ENCODE peak calls at places on chromosomes 5 and 9, in ten cellular contexts. D, F, Y, O, B, C, K, N, I and J are unnamed samples.

GRCh38 chr5:61953913-61954312 is 352.1 kb upstream of the KIF2A start:
- DNase-seq in D (no peak), F (no peak), Y (no peak), O (no peak), B (no peak), C (no peak), K (no peak), N (no peak), I (no peak), J (no peak)

GRCh38 chr9:89911721-89912604 is 307.2 kb downstream of the GADD45G start:
- DNase-seq in D (no peak), F (no peak), Y (no peak), O (no peak), B (no peak), C (no peak), K (no peak), N (no peak), I (no peak), J (no peak)

GRCh38 chr9:136354592-136355085 is 8.9 kb downstream of the DNLZ start:
- DNase-seq in D (no peak), F (no peak), Y (no peak), O (no peak), B (peak), C (peak), K (no peak), N (no peak), I (no peak), J (no peak)

GRCh38 chr9:127968046-127968445 is 12.7 kb downstream of the EEIG1 start:
- DNase-seq in D (no peak), F (no peak), Y (no peak), O (no peak), B (peak), C (peak), K (no peak), N (no peak), I (no peak), J (no peak)

GRCh38 chr9:113584728-113585442 is 121.4 kb downstream of the RGS3 start:
- DNase-seq in D (no peak), F (no peak), Y (no peak), O (no peak), B (no peak), C (no peak), K (no peak), N (no peak), I (no peak), J (no peak)

GRCh38 chr9:29697011-29697410 is 2123.7 kb upstream of the C9orf72 start:
- DNase-seq in D (no peak), F (no peak), Y (no peak), O (no peak), B (peak), C (peak), K (no peak), N (no peak), I (no peak), J (no peak)

GRCh38 chr5:18105449-18105848 is 471.2 kb downstream of the TAF11L14 start:
- DNase-seq in D (no peak), F (no peak), Y (no peak), O (no peak), B (no peak), C (no peak), K (no peak), N (no peak), I (no peak), J (no peak)

GRCh38 chr5:11166906-11167305 is 405.9 kb upstream of the DAP start:
- DNase-seq in D (no peak), F (no peak), Y (no peak), O (no peak), B (no peak), C (no peak), K (no peak), N (no peak), I (no peak), J (no peak)

GRCh38 chr9:127927457-127928231 is 2.9 kb downstream of the PIP5KL1 start:
- DNase-seq in D (peak), F (peak), Y (peak), O (peak), B (no peak), C (no peak), K (peak), N (no peak), I (no peak), J (no peak)

GRCh38 chr9:86795861-86796497 is 151.3 kb downstream of the GAS1 start:
- DNase-seq in D (no peak), F (no peak), Y (no peak), O (no peak), B (peak), C (peak), K (no peak), N (no peak), I (no peak), J (peak)

GRCh38 chr9:137311171-137311970 is 9.3 kb upstream of the NRARP start:
- DNase-seq in D (no peak), F (no peak), Y (no peak), O (no peak), B (no peak), C (no peak), K (no peak), N (no peak), I (no peak), J (peak)

GRCh38 chr5:156835905-156836304 is 14.2 kb upstream of the PPP1R2B start:
- DNase-seq in D (no peak), F (no peak), Y (no peak), O (no peak), B (no peak), C (no peak), K (no peak), N (no peak), I (no peak), J (no peak)

GRCh38 chr9:134605351-134605968 is 36.1 kb upstream of the COL5A1 start:
- DNase-seq in D (no peak), F (no peak), Y (no peak), O (no peak), B (no peak), C (no peak), K (no peak), N (no peak), I (no peak), J (no peak)

GRCh38 chr5:10724799-10725507 is 36.1 kb downstream of the DAP start:
- DNase-seq in D (no peak), F (no peak), Y (no peak), O (no peak), B (peak), C (peak), K (no peak), N (no peak), I (no peak), J (peak)

GRCh38 chr9:23842531-23843129 is 16.6 kb upstream of the ELAVL2 start:
- DNase-seq in D (no peak), F (no peak), Y (no peak), O (no peak), B (no peak), C (no peak), K (no peak), N (no peak), I (no peak), J (no peak)

GRCh38 chr9:93458702-93459101 is 5.3 kb upstream of the FAM120AOS start:
- DNase-seq in D (no peak), F (no peak), Y (no peak), O (no peak), B (peak), C (no peak), K (no peak), N (no peak), I (no peak), J (no peak)

GRCh38 chr5:107524111-107524510 is 146.6 kb downstream of the EFNA5 start:
- DNase-seq in D (no peak), F (no peak), Y (no peak), O (no peak), B (no peak), C (no peak), K (no peak), N (no peak), I (no peak), J (no peak)

GRCh38 chr9:131045300-131046092 is 36.5 kb downstream of the LAMC3 start:
- DNase-seq in D (peak), F (peak), Y (no peak), O (no peak), B (no peak), C (no peak), K (no peak), N (no peak), I (no peak), J (no peak)

GRCh38 chr5:23352437-23352836 is 155.0 kb upstream of the PRDM9 start:
- DNase-seq in D (no peak), F (no peak), Y (no peak), O (no peak), B (peak), C (no peak), K (no peak), N (no peak), I (no peak), J (no peak)

GRCh38 chr5:95599252-95599651 is 20.6 kb upstream of the GPR150 start:
- DNase-seq in D (no peak), F (no peak), Y (no peak), O (no peak), B (no peak), C (no peak), K (no peak), N (no peak), I (no peak), J (no peak)

GRCh38 chr9:79049371-79049770 is 522.4 kb upstream of the TLE4 start:
- DNase-seq in D (no peak), F (no peak), Y (no peak), O (no peak), B (no peak), C (no peak), K (no peak), N (no peak), I (no peak), J (no peak)

GRCh38 chr5:122585111-122585415 is 189.8 kb upstream of the SNX2 start:
- DNase-seq in D (no peak), F (no peak), Y (no peak), O (no peak), B (no peak), C (no peak), K (no peak), N (no peak), I (no peak), J (no peak)

GRCh38 chr9:135896205-135896604 is 11.1 kb downstream of the CAMSAP1 start:
- DNase-seq in D (no peak), F (no peak), Y (no peak), O (no peak), B (no peak), C (no peak), K (no peak), N (no peak), I (no peak), J (no peak)